ENCODE peak calls at places on chromosomes 5 and 9, in six cellular contexts. F is Right ventricle myocardium superior, E is pancreas, J is RPMI8226, W is C1 segment of cervical spinal cord, G is omental fat pad. Q is an unnamed sample.

GRCh38 chr5:10688651-10689171 is 72.3 kb downstream of the DAP start:
- DNase-seq in F (no peak), E (no peak), J (no peak), W (no peak), G (no peak), Q (no peak)

GRCh38 chr9:72687331-72687730 is 165.9 kb downstream of the TMC1 start:
- DNase-seq in F (no peak), E (no peak), J (no peak), W (no peak), G (no peak), Q (no peak)

GRCh38 chr9:124887832-124888231 is 25.9 kb downstream of the ARPC5L start:
- DNase-seq in F (no peak), E (no peak), J (no peak), W (no peak), G (no peak), Q (no peak)

GRCh38 chr9:87713278-87713989 is 12.5 kb upstream of the CTSL start:
- DNase-seq in F (peak), E (peak), J (no peak), W (peak), G (peak), Q (no peak)

GRCh38 chr5:61047346-61047745 is 102.3 kb downstream of the NDUFAF2 start:
- DNase-seq in F (no peak), E (no peak), J (no peak), W (no peak), G (no peak), Q (no peak)

GRCh38 chr5:36874465-36874864 is 2.1 kb upstream of the NIPBL start:
- DNase-seq in F (no peak), E (no peak), J (no peak), W (no peak), G (no peak), Q (no peak)

GRCh38 chr9:123834907-123835562 is 94.9 kb downstream of the DENND1A start:
- DNase-seq in F (no peak), E (no peak), J (peak), W (no peak), G (no peak), Q (peak)

GRCh38 chr9:128375865-128376264 is 4.7 kb downstream of the URM1 start:
- DNase-seq in F (no peak), E (no peak), J (no peak), W (no peak), G (no peak), Q (no peak)

GRCh38 chr5:143396353-143396940 is 7.0 kb downstream of the NR3C1 start:
- DNase-seq in F (no peak), E (no peak), J (no peak), W (no peak), G (no peak), Q (no peak)

GRCh38 chr5:169071-169727 is 22.1 kb upstream of the LRRC14B start:
- DNase-seq in F (peak), E (no peak), J (no peak), W (no peak), G (peak), Q (no peak)

GRCh38 chr5:142852361-142852760 is 82.2 kb downstream of the ARHGAP26 start:
- DNase-seq in F (no peak), E (no peak), J (no peak), W (no peak), G (no peak), Q (no peak)

GRCh38 chr9:134187110-134187531 is 22.8 kb upstream of the RNU6ATAC start:
- DNase-seq in F (peak), E (no peak), J (peak), W (no peak), G (peak), Q (no peak)

GRCh38 chr5:124302504-124302903 is 443.9 kb downstream of the ZNF608 start:
- DNase-seq in F (no peak), E (no peak), J (no peak), W (no peak), G (no peak), Q (no peak)

GRCh38 chr9:99824378-99825157 is 2.9 kb downstream of the NR4A3 start:
- DNase-seq in F (peak), E (peak), J (peak), W (peak), G (no peak), Q (no peak)

GRCh38 chr9:30722065-30722464 is 1662.4 kb upstream of the ACO1 start:
- DNase-seq in F (no peak), E (no peak), J (no peak), W (no peak), G (no peak), Q (no peak)

GRCh38 chr9:124618476-124618875 is 111.3 kb upstream of the NR5A1 start:
- DNase-seq in F (no peak), E (no peak), J (no peak), W (no peak), G (no peak), Q (no peak)

GRCh38 chr9:133842721-133843227 is 104.6 kb upstream of the SARDH start:
- DNase-seq in F (no peak), E (no peak), J (no peak), W (no peak), G (no peak), Q (no peak)

GRCh38 chr9:131678499-131679111 is 61.3 kb downstream of the RAPGEF1 start:
- DNase-seq in F (peak), E (no peak), J (peak), W (no peak), G (no peak), Q (peak)

GRCh38 chr9:112127281-112127680 is 47.8 kb downstream of the SUSD1 start:
- DNase-seq in F (no peak), E (no peak), J (no peak), W (no peak), G (no peak), Q (no peak)

GRCh38 chr5:175800656-175801081 is 70.7 kb upstream of the CPLX2 start:
- DNase-seq in F (no peak), E (no peak), J (no peak), W (no peak), G (no peak), Q (no peak)

GRCh38 chr5:170393235-170393634 is 4.1 kb upstream of the KCNMB1 start:
- DNase-seq in F (no peak), E (no peak), J (no peak), W (no peak), G (no peak), Q (no peak)

GRCh38 chr9:84123648-84124406 is 143.2 kb downstream of the RMI1 start:
- DNase-seq in F (no peak), E (no peak), J (no peak), W (no peak), G (no peak), Q (no peak)

GRCh38 chr5:6714221-6715041 is 1.2 kb downstream of the TENT4A start:
- DNase-seq in F (peak), E (no peak), J (peak), W (peak), G (no peak), Q (no peak)

GRCh38 chr5:74124826-74125225 is 498.8 kb downstream of the ARHGEF28 start:
- DNase-seq in F (no peak), E (no peak), J (no peak), W (no peak), G (no peak), Q (no peak)

GRCh38 chr9:106623558-106623957 is 239.4 kb upstream of the ZNF462 start:
- DNase-seq in F (no peak), E (no peak), J (no peak), W (no peak), G (no peak), Q (no peak)